ENCODE peak calls at places on chromosomes 13 and 19, in nine cellular contexts. V is psoas muscle, A is lower lobe of right lung, F is left ventricle myocardium inferior, B is uterus, J is neural progenitor cell, N is A549, L is thyroid gland, H is fibroblast of lung. T is an unnamed sample.

GRCh38 chr19:41327499-41328156 is 17.7 kb downstream of the CCDC97 start:
- DNase-seq in V (peak; percentile 82), A (peak; percentile 95), F (peak; percentile 76), B (peak; percentile 51), J (no peak), N (no peak), L (peak; percentile 79), H (peak; percentile 22), T (no peak)

GRCh38 chr13:64078025-64078424 is 2662.4 kb upstream of the PCDH20 start:
- DNase-seq in V (no peak), A (no peak), F (no peak), B (no peak), J (no peak), N (no peak), L (no peak), H (no peak), T (no peak)

GRCh38 chr19:56983148-56983547 is 136.6 kb upstream of the USP29 start:
- DNase-seq in V (no peak), A (no peak), F (no peak), B (no peak), J (no peak), N (no peak), L (no peak), H (no peak), T (no peak)

GRCh38 chr13:113445791-113446487 is 7.3 kb downstream of the ADPRHL1 start:
- DNase-seq in V (no peak), A (no peak), F (no peak), B (no peak), J (no peak), N (no peak), L (no peak), H (peak; percentile 30), T (no peak)

GRCh38 chr13:22432690-22433089 is 748.1 kb upstream of the SGCG start:
- DNase-seq in V (no peak), A (no peak), F (no peak), B (no peak), J (no peak), N (no peak), L (no peak), H (no peak), T (no peak)

GRCh38 chr13:22012676-22013075 is 341.8 kb downstream of the FGF9 start:
- DNase-seq in V (no peak), A (no peak), F (no peak), B (no peak), J (no peak), N (no peak), L (no peak), H (no peak), T (no peak)

GRCh38 chr13:94825507-94825906 is 113.2 kb upstream of the SOX21 start:
- DNase-seq in V (peak; percentile 52), A (no peak), F (peak; percentile 54), B (peak; percentile 41), J (peak; percentile 92), N (no peak), L (peak; percentile 4), H (peak; percentile 72), T (no peak)

GRCh38 chr19:18745012-18745735 is 45.9 kb downstream of the COMP start:
- DNase-seq in V (no peak), A (no peak), F (no peak), B (peak; percentile 85), J (peak; percentile 1), N (no peak), L (peak; percentile 76), H (no peak), T (no peak)

GRCh38 chr13:31742102-31742695 is 2.9 kb downstream of the RXFP2 start:
- DNase-seq in V (peak; percentile 34), A (peak; percentile 56), F (peak; percentile 45), B (peak; percentile 72), J (peak; percentile 85), N (peak; percentile 14), L (peak; percentile 59), H (peak; percentile 79), T (peak; percentile 35)

GRCh38 chr19:29583196-29584006 is 22.7 kb upstream of the POP4 start:
- DNase-seq in V (no peak), A (no peak), F (no peak), B (no peak), J (no peak), N (no peak), L (no peak), H (peak; percentile 9), T (no peak)

GRCh38 chr19:4069331-4069959 is 2.7 kb upstream of the ZBTB7A start:
- DNase-seq in V (peak; percentile 63), A (peak; percentile 89), F (no peak), B (no peak), J (no peak), N (no peak), L (no peak), H (no peak), T (no peak)

GRCh38 chr19:45451181-45451849 is 16.5 kb upstream of the FOSB start:
- DNase-seq in V (peak; percentile 29), A (no peak), F (no peak), B (peak; percentile 59), J (no peak), N (no peak), L (peak; percentile 61), H (peak; percentile 53), T (no peak)

GRCh38 chr13:26327905-26328304 is 74.0 kb downstream of the CDK8 start:
- DNase-seq in V (no peak), A (no peak), F (no peak), B (no peak), J (no peak), N (no peak), L (no peak), H (no peak), T (no peak)

GRCh38 chr13:112443191-112444000 is 67.2 kb downstream of the SPACA7 start:
- DNase-seq in V (no peak), A (no peak), F (no peak), B (no peak), J (peak; percentile 81), N (no peak), L (no peak), H (no peak), T (peak; percentile 59)
- TF ChIP-seq CTCF in V (no peak), A (no peak), F (no peak), B (no peak), J (peak; percentile 59), N (no peak), L (no peak), H (peak; percentile 20), T (peak; percentile 96)

DNA sequence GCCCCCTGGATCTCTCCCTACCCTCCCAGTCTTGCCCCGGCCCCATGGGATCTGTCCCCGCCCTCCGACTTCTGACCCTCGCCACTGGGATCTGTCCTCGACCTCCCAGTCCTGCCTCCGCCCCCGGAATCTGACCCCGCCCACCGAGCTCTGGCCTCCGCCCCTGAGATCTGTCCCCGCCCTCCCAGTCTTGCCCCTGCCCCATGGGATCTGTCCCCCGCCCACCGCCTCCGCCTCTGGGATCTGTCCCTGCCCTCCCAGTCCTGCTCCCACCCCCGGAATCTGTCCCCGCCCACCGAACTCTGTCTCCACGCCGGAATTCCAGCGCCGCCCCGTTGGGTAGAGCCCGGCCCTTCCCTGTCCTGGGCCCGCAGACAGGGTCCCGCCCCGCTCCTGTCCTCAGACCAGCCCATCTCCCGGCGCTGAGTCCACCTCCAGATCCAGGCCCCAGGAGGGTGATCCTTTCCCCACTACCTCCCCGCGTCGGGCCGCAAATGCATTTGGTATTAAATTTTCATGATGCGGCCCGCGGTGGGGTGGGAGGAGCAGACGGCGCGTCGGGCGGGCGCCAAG is 1.6 kb upstream of the SLC17A7 start:
- DNase-seq in V (peak; percentile 96), A (peak; percentile 96), F (peak; percentile 96), B (peak; percentile 95), J (peak; percentile 99), N (peak; percentile 96), L (peak; percentile 90), H (peak; percentile 68), T (peak; percentile 99)
- H3K27ac ChIP-seq in V (peak overlapping the region; percentile 63), A (peak overlapping the region; percentile 72), F (peak overlapping the region; percentile 95), B (peak overlapping the region; percentile 79), J (no peak overlapping the region), N (peak overlapping the region; percentile 89), L (peak overlapping the region; percentile 69), H (no peak overlapping the region), T (peak overlapping the region; percentile 67)

GRCh38 chr19:15251749-15252397 is 19.6 kb upstream of the EPHX3 start:
- DNase-seq in V (peak; percentile 88), A (peak; percentile 66), F (peak; percentile 86), B (peak; percentile 93), J (peak; percentile 88), N (peak; percentile 58), L (peak; percentile 38), H (peak; percentile 98), T (peak; percentile 58)
- H3K4me3 ChIP-seq in V (peak overlapping the region; percentile 36), A (peak overlapping the region; percentile 24), F (peak overlapping the region; percentile 46), B (no peak overlapping the region), J (no peak overlapping the region), N (no peak overlapping the region), L (no peak overlapping the region), H (peak overlapping the region; percentile 28), T (no peak overlapping the region)

GRCh38 chr19:38932425-38933179 is 1.9 kb downstream of the MRPS12 start:
- DNase-seq in V (no peak), A (no peak), F (no peak), B (no peak), J (peak; percentile 62), N (peak; percentile 89), L (peak; percentile 9), H (peak; percentile 50), T (peak; percentile 60)
- TF ChIP-seq CTCF in V (peak; percentile 29), A (peak; percentile 26), F (peak; percentile 45), B (no peak), J (peak; percentile 42), N (peak; percentile 76), L (no peak), H (peak; percentile 27), T (peak; percentile 45)